ENCODE peak calls at places on chromosomes 12 and 14, in five cellular contexts. X is hypothalamus; Z is activated naive CD8-positive, alpha-beta T cell treated with anti-CD3 and anti-CD28 coated beads, Interleukin-2, amount 50 U/mL, for 24 hours; P is left kidney; W is cardiac fibroblast. U is an unnamed sample.

GRCh38 chr14:95021588-95021987 is 135.7 kb downstream of the DICER1 start:
- DNase-seq in X (no peak), Z (no peak), P (no peak), W (no peak), U (no peak)

GRCh38 chr12:65306603-65307501 is 28.4 kb downstream of the MSRB3 start:
- DNase-seq in X (no peak), Z (no peak), P (peak; percentile 90), W (peak; percentile 80), U (peak; percentile 68)

GRCh38 chr12:120584343-120585149 is 3.3 kb upstream of the POP5 start:
- DNase-seq in X (peak; percentile 50), Z (peak; percentile 65), P (peak; percentile 60), W (no peak), U (peak; percentile 30)

GRCh38 chr14:104246401-104247335 is 108.3 kb downstream of the KIF26A start:
- DNase-seq in X (no peak), Z (no peak), P (no peak), W (no peak), U (no peak)

GRCh38 chr14:86640288-86640687 is 1110.3 kb downstream of the FLRT2 start:
- DNase-seq in X (no peak), Z (no peak), P (no peak), W (no peak), U (no peak)

GRCh38 chr14:80275208-80275850 is 64.0 kb upstream of the DIO2 start:
- DNase-seq in X (no peak), Z (no peak), P (no peak), W (peak; percentile 51), U (no peak)

GRCh38 chr14:49972199-49972671 is 79.4 kb downstream of the ARF6 start:
- DNase-seq in X (no peak), Z (no peak), P (no peak), W (peak; percentile 69), U (no peak)

GRCh38 chr14:50359631-50360030 is 37.0 kb downstream of the CDKL1 start:
- DNase-seq in X (no peak), Z (no peak), P (no peak), W (no peak), U (no peak)

GRCh38 chr12:67540920-67541624 is 107.5 kb upstream of the DYRK2 start:
- DNase-seq in X (no peak), Z (no peak), P (no peak), W (no peak), U (no peak)

GRCh38 chr14:24296341-24297157 is 3.0 kb downstream of the DHRS1 start:
- DNase-seq in X (peak; percentile 40), Z (peak; percentile 73), P (peak; percentile 85), W (peak; percentile 92), U (peak; percentile 55)

GRCh38 chr12:101727098-101727497 is 12.2 kb downstream of the SYCP3 start:
- DNase-seq in X (no peak), Z (no peak), P (no peak), W (no peak), U (no peak)

GRCh38 chr12:24645254-24645653 is 303.6 kb downstream of the BCAT1 start:
- DNase-seq in X (no peak), Z (no peak), P (no peak), W (no peak), U (no peak)

GRCh38 chr14:72416892-72417291 is 477.0 kb downstream of the DPF3 start:
- DNase-seq in X (no peak), Z (no peak), P (no peak), W (no peak), U (peak; percentile 64)

GRCh38 chr12:56115329-56115728 is 1.1 kb upstream of the RPL41 start:
- DNase-seq in X (no peak), Z (no peak), P (peak; percentile 40), W (peak; percentile 53), U (peak; percentile 23)

GRCh38 chr12:104142543-104142942 is 4.5 kb upstream of the NFYB start:
- DNase-seq in X (no peak), Z (no peak), P (no peak), W (no peak), U (no peak)

GRCh38 chr14:31770271-31770670 is 209.1 kb downstream of the NUBPL start:
- DNase-seq in X (no peak), Z (no peak), P (no peak), W (peak; percentile 48), U (no peak)

GRCh38 chr14:102775855-102776760 is 1.1 kb upstream of the TRAF3 start:
- DNase-seq in X (no peak), Z (peak; percentile 19), P (no peak), W (peak; percentile 79), U (peak; percentile 46)

GRCh38 chr14:96243785-96244184 is 12.2 kb upstream of the BDKRB1 start:
- DNase-seq in X (peak; percentile 2), Z (no peak), P (no peak), W (no peak), U (no peak)

GRCh38 chr12:104547239-104547638 is 90.5 kb downstream of the CHST11 start:
- DNase-seq in X (no peak), Z (no peak), P (no peak), W (no peak), U (no peak)

GRCh38 chr14:24634158-24634557 is at the start of gene GZMB:
- DNase-seq in X (no peak), Z (peak; percentile 87), P (no peak), W (no peak), U (no peak)

GRCh38 chr14:21382886-21383847 is 652 bp downstream of the SUPT16H start:
- DNase-seq in X (no peak), Z (peak; percentile 56), P (peak; percentile 82), W (peak; percentile 52), U (peak; percentile 39)

GRCh38 chr12:116538682-116539264 is 20.4 kb upstream of the MAP1LC3B2 start:
- DNase-seq in X (no peak), Z (no peak), P (peak; percentile 68), W (no peak), U (no peak)

GRCh38 chr12:40336573-40337199 is 111.9 kb downstream of the LRRK2 start:
- DNase-seq in X (no peak), Z (no peak), P (peak; percentile 26), W (peak; percentile 19), U (peak; percentile 60)

GRCh38 chr14:49849213-49849847 is 3.3 kb downstream of the NEMF start:
- DNase-seq in X (no peak), Z (no peak), P (no peak), W (no peak), U (no peak)

GRCh38 chr14:93736378-93737014 is 51.8 kb downstream of the PRIMA1 start:
- DNase-seq in X (no peak), Z (no peak), P (no peak), W (no peak), U (peak; percentile 30)

GRCh38 chr12:28242888-28243633 is 52.8 kb downstream of the CCDC91 start:
- DNase-seq in X (no peak), Z (no peak), P (no peak), W (peak; percentile 25), U (no peak)